ENCODE peak calls at places on chromosomes 1 and 21, in six cellular contexts. O is stimulated activated CD4-positive, alpha-beta T cell treated with anti-CD3 and anti-CD28 coated beads, Interleukin-1b, Interleukin-23, amount 100 ng/mL, for 24 hours; K is T-helper 9 cell; M is fibroblast of lung; R is naive thymus-derived CD4-positive, alpha-beta T cell; B is fibroblast of mammary gland. D is an unnamed sample.

GRCh38 chr1:161440312-161440894 is 64.9 kb upstream of the FCGR2A start:
- DNase-seq in M (peak), B (peak), O (peak), R (no peak), K (peak), D (peak)

GRCh38 chr1:46820560-46821060 is 21.8 kb downstream of the CYP4B1 start:
- DNase-seq in M (no peak), B (no peak), O (no peak), K (no peak), R (no peak), D (no peak)

GRCh38 chr21:42468511-42469131 is 27.4 kb downstream of the RSPH1 start:
- DNase-seq in O (no peak), K (no peak), R (no peak), B (no peak), M (peak), D (no peak)

GRCh38 chr21:33531007-33531406 is 10.9 kb downstream of the GART start:
- DNase-seq in M (no peak), R (no peak), B (no peak), K (no peak), O (no peak), D (no peak)

GRCh38 chr1:173206816-173207595 is at the start of gene TNFSF4:
- DNase-seq in B (peak), R (peak), K (no peak), M (peak), O (peak), D (no peak)

GRCh38 chr1:219533280-219533679 is 79.6 kb downstream of the ZC3H11B start:
- DNase-seq in M (peak), O (no peak), R (no peak), K (no peak), B (peak), D (no peak)

GRCh38 chr1:162020145-162020544 is 3.5 kb downstream of the OLFML2B start:
- DNase-seq in O (no peak), K (no peak), M (peak), R (no peak), B (peak), D (no peak)

GRCh38 chr1:91645031-91645430 is 144.4 kb downstream of the CDC7 start:
- DNase-seq in M (peak), B (no peak), O (no peak), K (no peak), R (no peak), D (no peak)

GRCh38 chr1:93304716-93305138 is 41.0 kb upstream of the DR1 start:
- DNase-seq in M (peak), O (peak), R (peak), B (peak), K (peak), D (no peak)

GRCh38 chr1:2331200-2331544 is 60.2 kb downstream of the MORN1 start:
- DNase-seq in R (no peak), O (no peak), B (no peak), K (no peak), M (no peak), D (no peak)

D was measured in stimulated activated CD8-positive, alpha-beta memory T cell treated with anti-CD3 and anti-CD28 coated beads, Interleukin-2, amount 100 ng/mL, for 48 hours.